ENCODE peak calls at places on chromosomes 1 and 21, in seven cellular contexts. A is amygdala; J is adrenal gland; F is COLO829; Y is stimulated activated CD4-positive, alpha-beta T cell treated with anti-CD3 and anti-CD28 coated beads, Interleukin-15, amount 100 ng/mL, for 24 hours; L is T-helper 17 cell; Z is NCI-H1092. S is an unnamed sample.

GRCh38 chr1:74690909-74691308 is 17.3 kb upstream of the ERICH3 start:
- DNase-seq in Z (no peak), F (no peak), L (no peak), J (no peak), Y (no peak), A (no peak), S (no peak)

GRCh38 chr1:174584071-174584470 is 136.3 kb downstream of the GPR52 start:
- DNase-seq in Z (no peak), Y (no peak), J (no peak), A (no peak), F (no peak), L (no peak), S (no peak)

GRCh38 chr1:152141971-152142584 is 16.9 kb downstream of the RPTN start:
- DNase-seq in F (peak; percentile 66), Z (peak; percentile 5), J (peak; percentile 64), Y (peak; percentile 40), L (no peak), A (no peak), S (peak; percentile 74)

GRCh38 chr1:99919221-99919620 is 50.6 kb upstream of the SLC35A3 start:
- DNase-seq in A (no peak), L (no peak), Y (no peak), F (no peak), J (no peak), Z (no peak), S (no peak)

GRCh38 chr21:41745971-41746743 is 20.7 kb downstream of the RIPK4 start:
- DNase-seq in F (no peak), Z (no peak), L (no peak), A (no peak), Y (no peak), J (no peak), S (no peak)

GRCh38 chr1:1264868-1265272 is 8.8 kb downstream of the UBE2J2 start:
- DNase-seq in L (no peak), F (no peak), A (no peak), Y (no peak), J (no peak), Z (no peak), S (no peak)

GRCh38 chr1:100510441-100510840 is 27.5 kb upstream of the GPR88 start:
- DNase-seq in A (no peak), J (no peak), L (no peak), Z (no peak), Y (no peak), F (no peak), S (no peak)

GRCh38 chr1:113958691-113959090 is 20.6 kb upstream of the OLFML3 start:
- DNase-seq in J (no peak), L (no peak), Y (no peak), Z (no peak), F (no peak), A (no peak), S (no peak)

GRCh38 chr21:17848228-17848627 is 29.1 kb upstream of the C21orf91 start:
- DNase-seq in J (no peak), A (no peak), F (peak; percentile 77), Z (no peak), Y (no peak), L (no peak), S (peak; percentile 15)

GRCh38 chr1:224245188-224245587 is 62.1 kb downstream of the DEGS1 start:
- DNase-seq in Z (no peak), Y (no peak), J (peak; percentile 70), F (peak; percentile 42), A (no peak), L (no peak), S (peak; percentile 28)

GRCh38 chr1:56453016-56453721 is 126.2 kb downstream of the PLPP3 start:
- DNase-seq in L (no peak), Y (no peak), J (no peak), Z (no peak), F (no peak), A (no peak), S (no peak)

GRCh38 chr1:2148691-2149090 is 45.9 kb downstream of the FAAP20 start:
- DNase-seq in A (no peak), Y (peak; percentile 46), Z (no peak), F (no peak), J (no peak), L (peak; percentile 44), S (no peak)

S was measured in testis.